ENCODE peak calls at places on chromosomes 7 and 10, in four cellular contexts. N, F, R and O are unnamed samples.

GRCh38 chr10:70714245-70714644 is 41.9 kb downstream of the ADAMTS14 start:
- DNase-seq in N (no peak), F (no peak), R (no peak), O (no peak)

GRCh38 chr7:99005776-99006175 is 127.4 kb downstream of the TRRAP start:
- DNase-seq in N (no peak), F (no peak), R (no peak), O (no peak)

GRCh38 chr10:30862486-30862885 is 169.2 kb downstream of the ZNF438 start:
- DNase-seq in N (no peak), F (no peak), R (no peak), O (no peak)

GRCh38 chr7:5278781-5279180 is 4.0 kb upstream of the SLC29A4 start:
- DNase-seq in N (no peak), F (no peak), R (no peak), O (no peak)

GRCh38 chr7:107660381-107661080 is at the start of gene SLC26A4:
- DNase-seq in N (no peak), F (peak), R (no peak), O (no peak)

GRCh38 chr7:127673902-127674301 is 21.9 kb downstream of the SND1 start:
- DNase-seq in N (no peak), F (no peak), R (no peak), O (no peak)

GRCh38 chr10:119479048-119479394 is 63.5 kb downstream of the RGS10 start:
- DNase-seq in N (no peak), F (no peak), R (no peak), O (no peak)

GRCh38 chr7:131921016-131921415 is 364.6 kb upstream of the PODXL start:
- DNase-seq in N (no peak), F (no peak), R (no peak), O (no peak)

GRCh38 chr10:329361-330099 is 194.3 kb downstream of the ZMYND11 start:
- DNase-seq in N (peak), F (peak), R (no peak), O (no peak)

GRCh38 chr10:100621360-100622205 is 85.8 kb downstream of the HIF1AN start:
- DNase-seq in N (no peak), F (no peak), R (no peak), O (no peak)

GRCh38 chr10:128839134-128839533 is 627.9 kb upstream of the MGMT start:
- DNase-seq in N (no peak), F (no peak), R (no peak), O (no peak)

GRCh38 chr10:128839701-128840100 is 627.3 kb upstream of the MGMT start:
- DNase-seq in N (no peak), F (no peak), R (no peak), O (no peak)

GRCh38 chr10:128846927-128847326 is 620.1 kb upstream of the MGMT start:
- DNase-seq in N (no peak), F (peak), R (no peak), O (no peak)

GRCh38 chr10:128848807-128849206 is 618.2 kb upstream of the MGMT start:
- DNase-seq in N (no peak), F (peak), R (no peak), O (no peak)

GRCh38 chr10:128843972-128844371 is 623.1 kb upstream of the MGMT start:
- DNase-seq in N (no peak), F (no peak), R (no peak), O (no peak)
- TF ChIP-seq SUZ12 in N (no peak), F (no peak), R (no peak), O (no peak)

DNA sequence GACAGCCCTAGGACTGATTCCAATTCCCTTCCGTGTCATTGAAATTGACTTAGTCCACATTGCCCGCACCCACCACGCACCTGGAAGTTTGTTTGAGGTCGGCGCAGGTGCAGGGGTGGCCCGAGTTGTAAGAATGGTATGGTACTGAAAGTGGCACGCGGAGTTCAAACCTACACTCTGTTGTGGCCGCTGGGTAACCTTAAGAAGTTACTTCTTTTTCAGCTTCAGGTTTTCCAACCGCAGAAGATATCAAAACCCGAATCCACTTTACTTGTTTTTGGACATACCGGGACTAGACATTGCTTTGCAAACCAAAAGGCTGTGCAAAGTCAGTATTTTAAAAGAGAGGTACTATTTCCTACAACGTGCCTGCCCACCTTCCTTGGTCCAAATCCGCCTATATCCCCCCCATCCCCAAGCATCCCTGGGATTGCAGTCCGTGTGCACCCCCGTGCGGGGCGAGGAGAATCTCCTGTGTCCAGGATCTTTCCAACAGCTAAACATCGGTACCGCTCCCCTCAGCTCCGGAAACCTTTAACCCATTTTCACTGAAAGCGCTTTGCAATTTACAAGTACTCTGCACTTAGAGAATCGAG is 1.0 kb downstream of the IGFBP3 start:
- DNase-seq in N (no peak), F (no peak), R (no peak), O (no peak)
- H3K9ac ChIP-seq in N (peak), F (peak), R (no peak), O (peak)

GRCh38 chr10:58994226-58995057 is 182.0 kb upstream of the PHYHIPL start:
- DNase-seq in N (peak), F (no peak), R (no peak), O (no peak)
- TF ChIP-seq ZNF274 in N (no peak), F (no peak), R (no peak), O (no peak)

GRCh38 chr7:45055016-45055415 is 33.8 kb downstream of the NACAD start:
- DNase-seq in N (no peak), F (no peak), R (no peak), O (no peak)
- TF ChIP-seq SUZ12 in N (no peak), F (no peak), R (no peak), O (no peak)

GRCh38 chr10:5143137-5143536 is 41.8 kb downstream of the AKR1C8 start:
- DNase-seq in N (peak), F (no peak), R (no peak), O (no peak)

GRCh38 chr10:5146920-5147254 is 38.1 kb downstream of the AKR1C8 start:
- DNase-seq in N (no peak), F (no peak), R (no peak), O (no peak)

GRCh38 chr10:5147255-5147980 is 37.5 kb downstream of the AKR1C8 start:
- DNase-seq in N (peak), F (no peak), R (no peak), O (no peak)

GRCh38 chr10:5136468-5137087 is 42.4 kb downstream of the AKR1C3 start:
- DNase-seq in N (no peak), F (no peak), R (no peak), O (no peak)

DNA sequence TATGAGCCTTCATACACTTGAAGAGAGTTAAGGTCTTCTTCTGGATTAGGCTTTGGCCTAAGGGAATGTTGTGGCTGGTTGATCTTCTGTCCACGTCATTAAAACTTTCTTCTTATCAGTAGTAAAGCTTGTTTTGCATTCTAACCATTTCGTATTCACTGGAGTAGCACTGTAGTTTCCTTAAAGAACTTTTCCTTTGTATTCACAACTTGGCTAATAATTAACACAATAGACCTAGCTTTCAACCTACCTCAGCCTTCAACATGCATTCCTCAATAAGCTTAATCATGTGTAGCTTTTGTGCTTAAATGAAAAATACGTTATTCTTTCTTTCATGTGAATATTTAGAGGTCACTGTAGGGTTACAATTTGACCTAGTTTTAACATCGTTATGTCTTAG is 42.8 kb downstream of the AKR1C8 start:
- DNase-seq in N (peak), F (no peak), R (no peak), O (no peak)
- H3K9ac ChIP-seq in N (no peak), F (no peak), R (no peak), O (no peak)

GRCh38 chr10:89532476-89532875 is 2.9 kb downstream of the SLC16A12 start:
- DNase-seq in N (no peak), F (no peak), R (no peak), O (no peak)

GRCh38 chr10:89534826-89535166 is 598 bp downstream of the SLC16A12 start:
- DNase-seq in N (no peak), F (no peak), R (no peak), O (no peak)

GRCh38 chr10:89536013-89536354 is 590 bp upstream of the SLC16A12 start:
- DNase-seq in N (no peak), F (no peak), R (no peak), O (no peak)

GRCh38 chr10:89537361-89537760 is 2.0 kb upstream of the SLC16A12 start:
- DNase-seq in N (no peak), F (no peak), R (no peak), O (no peak)

DNA sequence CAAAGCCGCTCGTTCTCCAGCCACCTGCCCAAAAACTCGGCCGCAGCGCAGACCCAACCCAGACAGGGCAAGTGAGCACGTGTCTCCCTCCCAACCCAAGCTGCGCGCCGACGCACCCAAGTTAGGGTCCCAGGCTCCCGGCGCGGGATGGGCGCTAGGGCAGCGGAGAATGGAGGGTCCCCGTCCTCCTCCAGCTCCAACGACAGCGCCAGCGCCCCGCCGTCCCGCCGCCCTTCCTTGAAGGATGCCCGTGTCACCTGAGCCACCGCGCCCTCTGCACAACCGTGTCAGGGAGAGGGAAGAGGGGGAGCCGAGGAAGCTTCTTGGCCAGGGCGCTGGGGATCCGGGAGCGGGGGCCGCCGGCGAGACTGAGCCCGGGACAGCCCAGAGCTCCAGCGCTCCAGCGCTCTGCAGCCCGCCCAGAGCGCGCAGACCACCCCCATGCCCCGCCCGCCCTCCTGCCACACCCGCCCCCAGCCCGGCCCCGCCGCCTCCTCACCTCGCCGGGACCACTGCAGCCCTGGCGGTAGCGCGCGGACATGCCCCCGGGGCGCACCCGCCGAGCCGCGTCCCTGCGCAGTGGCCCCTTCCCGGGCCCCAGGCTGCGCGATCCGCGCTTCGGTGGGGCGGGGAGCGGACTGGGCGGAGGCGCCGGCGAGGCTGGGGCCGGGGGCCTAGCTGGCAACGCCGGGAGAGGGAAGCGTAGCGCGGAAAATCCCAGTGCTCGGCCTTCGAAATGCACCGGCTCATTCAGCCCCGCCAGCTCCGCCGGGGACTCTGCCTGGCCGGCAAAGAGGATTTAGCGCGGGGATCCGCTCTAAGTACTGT is at the start of gene SLC16A12:
- DNase-seq in N (no peak), F (peak), R (no peak), O (no peak)
- TF ChIP-seq ZNF274 in N (no peak), F (no peak), R (no peak), O (no peak)

DNA sequence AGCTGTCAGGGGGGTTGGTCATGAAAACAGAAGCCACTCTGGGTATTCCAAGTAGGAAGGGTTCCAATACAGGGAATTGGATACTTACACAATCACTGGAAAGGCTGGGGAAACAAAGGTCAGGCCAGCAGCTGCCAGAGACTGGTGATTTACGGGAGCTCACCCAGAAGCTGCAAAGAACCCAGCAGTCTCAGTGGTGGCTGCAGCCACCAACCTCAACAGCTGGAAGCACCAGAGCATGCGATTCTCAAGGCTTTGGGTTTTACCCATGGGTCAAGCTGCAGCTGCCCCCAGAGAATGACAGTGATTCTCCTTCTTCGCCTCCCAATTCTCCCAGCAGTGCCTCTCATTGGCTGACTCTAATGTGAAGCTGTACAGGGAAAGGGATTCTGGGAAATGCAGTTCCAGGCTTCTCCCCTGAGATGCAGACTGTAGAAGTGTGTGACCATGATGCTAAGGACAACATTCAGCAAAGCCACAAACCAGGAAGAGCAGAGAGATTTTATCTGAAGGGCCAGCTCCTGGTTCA is 107.2 kb upstream of the TCF7L2 start:
- DNase-seq in N (peak), F (no peak), R (peak), O (no peak)
- TF ChIP-seq SUZ12 in N (no peak), F (no peak), R (no peak), O (no peak)

GRCh38 chr10:3668276-3668960 is 116.6 kb downstream of the KLF6 start:
- DNase-seq in N (peak), F (peak), R (no peak), O (no peak)
- H3K9ac ChIP-seq in N (no peak), F (no peak), R (no peak), O (no peak)